ENCODE peak calls at places on chromosomes 7 and 10, in seven cellular contexts. One of them, this sample, is unnamed.

GRCh38 chr7:20141666-20142065 is 75.5 kb downstream of the MACC1 start:
- DNase-seq in lung: no peak
- DNase-seq in mammary epithelial cell: no peak
- DNase-seq in RWPE1: no peak
- DNase-seq in psoas muscle: no peak
- DNase-seq in thoracic aorta: no peak
- DNase-seq in CD4-positive, alpha-beta memory T cell: no peak
- DNase-seq in this sample: no peak

GRCh38 chr10:79206300-79207095 is 137.7 kb downstream of the ZMIZ1 start:
- DNase-seq in mammary epithelial cell: no peak
- DNase-seq in lung: no peak
- DNase-seq in CD4-positive, alpha-beta memory T cell: no peak
- DNase-seq in thoracic aorta: no peak
- DNase-seq in psoas muscle: no peak
- DNase-seq in RWPE1: no peak
- DNase-seq in this sample: no peak

GRCh38 chr7:7922684-7923385 is 45.8 kb upstream of the GLCCI1 start:
- DNase-seq in RWPE1: no peak
- DNase-seq in lung: no peak
- DNase-seq in psoas muscle: no peak
- DNase-seq in CD4-positive, alpha-beta memory T cell: no peak
- DNase-seq in mammary epithelial cell: no peak
- DNase-seq in thoracic aorta: no peak
- DNase-seq in this sample: no peak

GRCh38 chr10:4839353-4839752 is 13.3 kb downstream of the AKR1E2 start:
- DNase-seq in RWPE1: no peak
- DNase-seq in lung: no peak
- DNase-seq in mammary epithelial cell: no peak
- DNase-seq in psoas muscle: no peak
- DNase-seq in thoracic aorta: no peak
- DNase-seq in CD4-positive, alpha-beta memory T cell: no peak
- DNase-seq in this sample: no peak

GRCh38 chr7:108413782-108414492 is 42.3 kb downstream of the NRCAM start:
- DNase-seq in psoas muscle: no peak
- DNase-seq in RWPE1: no peak
- DNase-seq in CD4-positive, alpha-beta memory T cell: no peak
- DNase-seq in mammary epithelial cell: peak
- DNase-seq in lung: no peak
- DNase-seq in thoracic aorta: no peak
- DNase-seq in this sample: peak

GRCh38 chr10:93541402-93542357 is 24.8 kb upstream of the FFAR4 start:
- DNase-seq in thoracic aorta: no peak
- DNase-seq in mammary epithelial cell: no peak
- DNase-seq in lung: peak
- DNase-seq in CD4-positive, alpha-beta memory T cell: peak
- DNase-seq in RWPE1: peak
- DNase-seq in psoas muscle: peak
- DNase-seq in this sample: no peak

GRCh38 chr7:116951366-116952292 is 1.7 kb upstream of the ST7 start:
- DNase-seq in psoas muscle: no peak
- DNase-seq in CD4-positive, alpha-beta memory T cell: no peak
- DNase-seq in mammary epithelial cell: no peak
- DNase-seq in lung: no peak
- DNase-seq in thoracic aorta: no peak
- DNase-seq in RWPE1: no peak
- DNase-seq in this sample: no peak

GRCh38 chr7:137948845-137949330 is 53.0 kb downstream of the CREB3L2 start:
- DNase-seq in psoas muscle: no peak
- DNase-seq in mammary epithelial cell: no peak
- DNase-seq in lung: no peak
- DNase-seq in thoracic aorta: no peak
- DNase-seq in RWPE1: no peak
- DNase-seq in CD4-positive, alpha-beta memory T cell: no peak
- DNase-seq in this sample: no peak

GRCh38 chr10:8041284-8042031 is 13.0 kb upstream of the GATA3 start:
- DNase-seq in RWPE1: no peak
- DNase-seq in CD4-positive, alpha-beta memory T cell: no peak
- DNase-seq in lung: no peak
- DNase-seq in thoracic aorta: no peak
- DNase-seq in mammary epithelial cell: no peak
- DNase-seq in psoas muscle: no peak
- DNase-seq in this sample: no peak

GRCh38 chr7:51589111-51589510 is 272.5 kb upstream of the COBL start:
- DNase-seq in lung: no peak
- DNase-seq in RWPE1: no peak
- DNase-seq in psoas muscle: no peak
- DNase-seq in mammary epithelial cell: no peak
- DNase-seq in CD4-positive, alpha-beta memory T cell: no peak
- DNase-seq in thoracic aorta: no peak
- DNase-seq in this sample: no peak

GRCh38 chr10:68594405-68594804 is 34.3 kb downstream of the TET1 start:
- DNase-seq in RWPE1: peak
- DNase-seq in psoas muscle: no peak
- DNase-seq in CD4-positive, alpha-beta memory T cell: no peak
- DNase-seq in thoracic aorta: no peak
- DNase-seq in lung: no peak
- DNase-seq in mammary epithelial cell: peak
- DNase-seq in this sample: no peak

GRCh38 chr7:72785166-72785955 is 42.6 kb downstream of the TYW1B start:
- DNase-seq in mammary epithelial cell: no peak
- DNase-seq in lung: no peak
- DNase-seq in psoas muscle: no peak
- DNase-seq in thoracic aorta: no peak
- DNase-seq in RWPE1: no peak
- DNase-seq in CD4-positive, alpha-beta memory T cell: no peak
- DNase-seq in this sample: peak

GRCh38 chr7:370775-371118 is 80.8 kb downstream of the FOXL3 start:
- DNase-seq in lung: no peak
- DNase-seq in CD4-positive, alpha-beta memory T cell: no peak
- DNase-seq in psoas muscle: no peak
- DNase-seq in thoracic aorta: no peak
- DNase-seq in mammary epithelial cell: no peak
- DNase-seq in RWPE1: no peak
- DNase-seq in this sample: no peak

GRCh38 chr10:19704544-19704943 is 111.7 kb upstream of the PLXDC2 start:
- DNase-seq in thoracic aorta: no peak
- DNase-seq in CD4-positive, alpha-beta memory T cell: no peak
- DNase-seq in RWPE1: no peak
- DNase-seq in mammary epithelial cell: no peak
- DNase-seq in lung: no peak
- DNase-seq in psoas muscle: no peak
- DNase-seq in this sample: no peak

GRCh38 chr7:147478751-147479150 is 1111.8 kb upstream of the C7orf33 start:
- DNase-seq in mammary epithelial cell: no peak
- DNase-seq in RWPE1: no peak
- DNase-seq in lung: no peak
- DNase-seq in psoas muscle: no peak
- DNase-seq in CD4-positive, alpha-beta memory T cell: no peak
- DNase-seq in thoracic aorta: no peak
- DNase-seq in this sample: no peak

GRCh38 chr10:51709324-51709972 is 10.1 kb upstream of the CSTF2T start:
- DNase-seq in psoas muscle: no peak
- DNase-seq in lung: no peak
- DNase-seq in CD4-positive, alpha-beta memory T cell: no peak
- DNase-seq in RWPE1: no peak
- DNase-seq in thoracic aorta: no peak
- DNase-seq in mammary epithelial cell: no peak
- DNase-seq in this sample: no peak

GRCh38 chr10:51707392-51707791 is 8.0 kb upstream of the CSTF2T start:
- DNase-seq in CD4-positive, alpha-beta memory T cell: no peak
- DNase-seq in RWPE1: no peak
- DNase-seq in mammary epithelial cell: no peak
- DNase-seq in thoracic aorta: no peak
- DNase-seq in psoas muscle: no peak
- DNase-seq in lung: no peak
- DNase-seq in this sample: no peak

GRCh38 chr10:51707821-51708424 is 8.5 kb upstream of the CSTF2T start:
- DNase-seq in psoas muscle: no peak
- DNase-seq in mammary epithelial cell: no peak
- DNase-seq in thoracic aorta: no peak
- DNase-seq in lung: no peak
- DNase-seq in CD4-positive, alpha-beta memory T cell: peak
- DNase-seq in RWPE1: no peak
- DNase-seq in this sample: no peak

GRCh38 chr10:51708609-51709008 is 9.2 kb upstream of the CSTF2T start:
- DNase-seq in CD4-positive, alpha-beta memory T cell: no peak
- DNase-seq in psoas muscle: no peak
- DNase-seq in thoracic aorta: no peak
- DNase-seq in mammary epithelial cell: no peak
- DNase-seq in lung: no peak
- DNase-seq in RWPE1: no peak
- DNase-seq in this sample: no peak

DNA sequence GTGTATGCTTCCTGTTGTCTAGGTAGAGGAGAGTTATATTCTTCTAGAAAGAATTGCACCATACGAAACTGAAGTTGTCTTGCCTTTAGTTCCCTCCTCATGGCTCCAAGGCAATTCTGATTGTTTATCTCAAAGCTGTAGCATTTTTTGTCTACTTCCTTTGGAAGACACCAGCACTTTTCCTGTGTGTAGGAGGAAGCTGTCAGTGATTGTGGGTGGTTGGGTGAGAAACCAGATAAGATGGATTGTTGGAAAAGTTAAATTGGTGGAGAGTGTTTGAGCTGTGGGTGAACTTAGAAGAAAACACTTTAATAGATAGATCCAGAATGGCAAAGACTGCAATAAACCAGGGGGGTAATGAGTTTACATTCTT is 12.1 kb upstream of the CSTF2T start:
- DNase-seq in thoracic aorta: no peak
- DNase-seq in RWPE1: no peak
- DNase-seq in psoas muscle: no peak
- DNase-seq in lung: no peak
- DNase-seq in mammary epithelial cell: no peak
- DNase-seq in CD4-positive, alpha-beta memory T cell: no peak
- DNase-seq in this sample: no peak
- H3K27ac ChIP-seq in thoracic aorta: peak
- H3K27ac ChIP-seq in RWPE1: no peak
- H3K27ac ChIP-seq in psoas muscle: no peak
- H3K27ac ChIP-seq in lung: no peak
- H3K27ac ChIP-seq in mammary epithelial cell: no peak
- H3K27ac ChIP-seq in CD4-positive, alpha-beta memory T cell: no peak
- H3K27ac ChIP-seq in this sample: no peak

DNA sequence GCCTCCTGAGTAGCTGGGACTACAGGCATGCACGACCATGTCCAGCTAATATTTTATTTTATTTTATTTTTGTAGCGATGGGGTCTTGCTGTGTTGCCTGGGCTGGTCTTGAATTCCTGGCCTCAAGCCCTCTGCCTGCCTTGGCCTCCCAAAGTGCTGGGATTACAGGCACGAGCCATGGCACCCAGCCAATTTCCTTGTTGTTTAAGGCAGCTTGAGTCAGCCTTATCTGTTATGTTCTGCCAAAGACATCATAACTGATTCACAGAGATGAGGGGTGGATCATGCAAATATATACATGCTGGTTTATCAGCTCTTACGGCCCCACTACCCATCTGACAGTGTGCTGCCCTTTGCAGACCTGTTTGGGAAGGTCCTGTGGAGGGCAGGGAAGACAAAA is 826.7 kb downstream of the TYW1 start:
- DNase-seq in mammary epithelial cell: no peak
- DNase-seq in CD4-positive, alpha-beta memory T cell: no peak
- DNase-seq in lung: no peak
- DNase-seq in RWPE1: peak
- DNase-seq in psoas muscle: no peak
- DNase-seq in thoracic aorta: no peak
- DNase-seq in this sample: no peak
- H3K27ac ChIP-seq in mammary epithelial cell: no peak
- H3K27ac ChIP-seq in CD4-positive, alpha-beta memory T cell: no peak
- H3K27ac ChIP-seq in lung: no peak
- H3K27ac ChIP-seq in RWPE1: no peak
- H3K27ac ChIP-seq in psoas muscle: no peak
- H3K27ac ChIP-seq in thoracic aorta: no peak
- H3K27ac ChIP-seq in this sample: no peak

DNA sequence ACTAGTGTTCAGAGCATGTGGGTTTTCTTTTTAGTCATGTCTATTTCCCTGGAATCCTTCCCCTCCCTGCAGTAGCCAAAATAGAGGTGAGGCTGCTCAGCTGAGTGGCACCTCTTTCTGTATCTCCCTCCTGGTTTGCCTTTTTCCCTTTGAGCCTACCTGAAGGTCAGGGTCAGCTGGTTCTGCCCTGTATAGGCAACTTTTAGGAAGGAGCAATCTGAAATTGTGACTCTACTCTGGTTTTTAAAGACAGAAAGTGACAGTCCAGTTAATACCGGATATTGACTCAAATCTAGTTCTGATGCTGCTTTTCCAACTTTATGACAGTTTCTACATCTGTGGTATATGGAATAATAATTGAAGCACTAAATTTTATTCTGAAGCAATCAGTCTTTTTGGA is 26.0 kb downstream of the CCM2 start:
- DNase-seq in lung: no peak
- DNase-seq in mammary epithelial cell: no peak
- DNase-seq in thoracic aorta: no peak
- DNase-seq in psoas muscle: no peak
- DNase-seq in CD4-positive, alpha-beta memory T cell: no peak
- DNase-seq in RWPE1: no peak
- DNase-seq in this sample: no peak
- H3K27ac ChIP-seq in lung: no peak
- H3K27ac ChIP-seq in mammary epithelial cell: no peak
- H3K27ac ChIP-seq in thoracic aorta: no peak
- H3K27ac ChIP-seq in psoas muscle: no peak
- H3K27ac ChIP-seq in CD4-positive, alpha-beta memory T cell: peak
- H3K27ac ChIP-seq in RWPE1: no peak
- H3K27ac ChIP-seq in this sample: peak

DNA sequence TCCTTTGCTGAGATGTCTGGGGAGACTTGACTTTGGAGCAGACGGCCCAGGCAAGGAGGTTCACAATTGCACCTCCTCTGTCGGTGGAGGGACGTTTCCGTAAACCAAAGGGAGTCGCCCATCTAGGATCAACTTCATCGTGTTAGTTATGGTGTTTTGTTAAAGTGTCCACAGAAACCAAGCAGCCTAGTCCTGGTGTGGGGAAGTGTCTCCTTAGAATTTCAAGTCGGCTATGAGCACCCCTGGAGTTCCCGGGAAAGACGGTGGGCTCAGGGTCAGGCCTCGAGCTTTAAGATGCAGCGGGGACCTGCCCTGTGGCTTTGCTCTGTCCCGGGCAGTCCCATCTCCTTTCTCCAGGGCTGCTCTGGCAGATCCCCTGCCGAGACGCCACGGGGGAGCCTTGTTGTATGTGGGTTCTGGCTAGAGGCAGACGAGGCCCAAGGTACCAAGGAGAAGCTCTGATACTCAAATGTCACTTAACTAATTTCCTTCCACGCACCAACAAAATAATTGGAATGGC is 319.2 kb downstream of the ADARB2 start:
- DNase-seq in lung: no peak
- DNase-seq in RWPE1: no peak
- DNase-seq in thoracic aorta: no peak
- DNase-seq in psoas muscle: no peak
- DNase-seq in mammary epithelial cell: no peak
- DNase-seq in CD4-positive, alpha-beta memory T cell: no peak
- DNase-seq in this sample: no peak
- H3K27ac ChIP-seq in lung: no peak
- H3K27ac ChIP-seq in RWPE1: no peak
- H3K27ac ChIP-seq in thoracic aorta: no peak
- H3K27ac ChIP-seq in psoas muscle: no peak
- H3K27ac ChIP-seq in mammary epithelial cell: no peak
- H3K27ac ChIP-seq in CD4-positive, alpha-beta memory T cell: no peak
- H3K27ac ChIP-seq in this sample: no peak

DNA sequence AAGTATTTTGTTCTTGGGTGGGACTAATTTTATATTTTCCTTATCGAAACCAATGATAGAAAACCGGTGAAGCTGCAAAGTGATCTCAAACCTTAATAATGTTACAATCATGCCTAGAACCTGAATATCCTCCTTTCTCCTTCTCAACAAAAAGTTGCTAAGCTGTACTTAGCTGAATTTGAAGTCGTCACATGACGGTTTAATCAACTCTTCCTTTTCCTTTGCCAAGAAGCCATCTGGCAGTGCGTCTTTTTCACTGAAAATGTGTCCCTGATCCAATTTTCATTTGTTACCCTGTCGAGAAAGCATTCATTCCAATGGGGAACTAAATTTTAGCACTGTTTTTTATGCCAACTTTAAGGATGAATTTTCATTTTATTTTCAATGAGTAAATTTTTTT is 979.8 kb downstream of the DNAJB9 start:
- DNase-seq in psoas muscle: no peak
- DNase-seq in thoracic aorta: no peak
- DNase-seq in mammary epithelial cell: no peak
- DNase-seq in RWPE1: no peak
- DNase-seq in lung: no peak
- DNase-seq in CD4-positive, alpha-beta memory T cell: no peak
- DNase-seq in this sample: no peak
- H3K27ac ChIP-seq in psoas muscle: no peak
- H3K27ac ChIP-seq in thoracic aorta: no peak
- H3K27ac ChIP-seq in mammary epithelial cell: no peak
- H3K27ac ChIP-seq in RWPE1: no peak
- H3K27ac ChIP-seq in lung: no peak
- H3K27ac ChIP-seq in CD4-positive, alpha-beta memory T cell: no peak
- H3K27ac ChIP-seq in this sample: no peak

This sample was measured in epithelial cell of prostate.